ENCODE peak calls at places on chromosomes 12 and 14, in ten cellular contexts. L is fibroblast of lung; E is brain microvascular endothelial cell; U is Peyer's patch; Y is Panc1; V is heart left ventricle; T is SK-N-SH; N is tibial artery; F is endothelial cell of umbilical vein; X is CD4-positive, alpha-beta T cell. I is an unnamed sample.

GRCh38 chr12:9049520-9050133 is 60.3 kb downstream of the KLRG1 start:
- DNase-seq in L (peak; percentile 74), E (peak; percentile 39), U (no peak), Y (no peak), V (no peak), T (peak; percentile 44), N (no peak), F (peak; percentile 62), X (no peak), I (no peak)

GRCh38 chr12:120388711-120389431 is 19.9 kb upstream of the MSI1 start:
- DNase-seq in L (no peak), E (no peak), U (no peak), Y (no peak), V (no peak), T (no peak), N (no peak), F (no peak), X (no peak), I (no peak)

GRCh38 chr12:96447256-96447655 is 42.1 kb upstream of the CFAP54 start:
- DNase-seq in L (no peak), E (no peak), U (no peak), Y (no peak), V (no peak), T (no peak), N (no peak), F (no peak), X (no peak), I (no peak)

GRCh38 chr14:97692084-97692483 is 894.9 kb downstream of the VRK1 start:
- DNase-seq in L (no peak), E (no peak), U (no peak), Y (no peak), V (no peak), T (no peak), N (no peak), F (no peak), X (no peak), I (no peak)

GRCh38 chr12:9669534-9669933 is at the start of gene CLEC2D:
- DNase-seq in L (no peak), E (no peak), U (no peak), Y (no peak), V (no peak), T (no peak), N (no peak), F (no peak), X (no peak), I (no peak)

GRCh38 chr14:36852853-36853634 is 191.4 kb downstream of the PAX9 start:
- DNase-seq in L (peak; percentile 28), E (no peak), U (no peak), Y (no peak), V (peak; percentile 52), T (no peak), N (no peak), F (no peak), X (no peak), I (no peak)

GRCh38 chr12:52713960-52714886 is 10.9 kb upstream of the KRT77 start:
- DNase-seq in L (no peak), E (no peak), U (no peak), Y (no peak), V (no peak), T (peak; percentile 67), N (no peak), F (no peak), X (no peak), I (no peak)

GRCh38 chr12:9707356-9707755 is 25.5 kb downstream of the CLECL1 start:
- DNase-seq in L (no peak), E (no peak), U (no peak), Y (no peak), V (no peak), T (no peak), N (no peak), F (no peak), X (no peak), I (no peak)

GRCh38 chr12:14410841-14411569 is 45.5 kb downstream of the ATF7IP start:
- DNase-seq in L (no peak), E (no peak), U (no peak), Y (no peak), V (no peak), T (no peak), N (no peak), F (peak; percentile 21), X (no peak), I (no peak)

GRCh38 chr14:101075025-101075800 is 171.7 kb upstream of the RTL1 start:
- DNase-seq in L (no peak), E (no peak), U (peak; percentile 15), Y (no peak), V (no peak), T (no peak), N (no peak), F (no peak), X (no peak), I (peak; percentile 35)

GRCh38 chr14:92719890-92720323 is 28.5 kb downstream of the LGMN start:
- DNase-seq in L (no peak), E (peak; percentile 6), U (no peak), Y (no peak), V (no peak), T (no peak), N (no peak), F (no peak), X (no peak), I (no peak)

GRCh38 chr14:92728781-92729364 is 19.6 kb downstream of the LGMN start:
- DNase-seq in L (peak; percentile 42), E (peak; percentile 54), U (no peak), Y (no peak), V (no peak), T (no peak), N (no peak), F (peak; percentile 20), X (no peak), I (no peak)

GRCh38 chr14:92726933-92727262 is 21.5 kb downstream of the LGMN start:
- DNase-seq in L (no peak), E (no peak), U (no peak), Y (no peak), V (no peak), T (no peak), N (no peak), F (no peak), X (no peak), I (no peak)

GRCh38 chr14:92726135-92726932 is 22.1 kb downstream of the LGMN start:
- DNase-seq in L (peak; percentile 93), E (peak; percentile 95), U (peak; percentile 87), Y (no peak), V (peak; percentile 78), T (no peak), N (peak; percentile 86), F (peak; percentile 89), X (peak; percentile 10), I (no peak)

GRCh38 chr14:92724516-92725340 is 23.7 kb downstream of the LGMN start:
- DNase-seq in L (no peak), E (no peak), U (no peak), Y (no peak), V (no peak), T (no peak), N (peak; percentile 75), F (no peak), X (no peak), I (no peak)
- H3K27ac ChIP-seq in L (no peak overlapping the region), E (no peak overlapping the region), U (peak overlapping the region; percentile 60), Y (no peak overlapping the region), V (peak overlapping the region; percentile 76), T (no peak overlapping the region), N (no peak overlapping the region), F (no peak overlapping the region), X (no peak overlapping the region), I (peak overlapping the region; percentile 31)

GRCh38 chr14:100035700-100036099 is 29.5 kb upstream of the EVL start:
- DNase-seq in L (no peak), E (no peak), U (no peak), Y (no peak), V (no peak), T (no peak), N (no peak), F (no peak), X (no peak), I (no peak)
- TF ChIP-seq CTCF in L (no peak), E (no peak), U (no peak), Y (no peak), V (no peak), T (peak; percentile 9), N (no peak), F (no peak), X (no peak), I (no peak)

GRCh38 chr12:30835216-30835615 is 80.5 kb upstream of the CAPRIN2 start:
- DNase-seq in L (no peak), E (no peak), U (no peak), Y (no peak), V (no peak), T (no peak), N (no peak), F (no peak), X (no peak), I (no peak)
- H3K27me3 ChIP-seq in L (peaks cover 2% of the 10 kb centered on the region), E (peaks cover 2% of the 10 kb centered on the region), U (no peaks in the 10 kb centered on the region), Y (peaks cover 20% of the 10 kb centered on the region), V (no peaks in the 10 kb centered on the region), T (peaks cover 10% of the 10 kb centered on the region), N (peaks cover 19% of the 10 kb centered on the region), F (peaks cover 13% of the 10 kb centered on the region), X (peaks cover 20% of the 10 kb centered on the region), I (no peaks in the 10 kb centered on the region)

GRCh38 chr12:21453312-21453852 is 15.9 kb downstream of the PYROXD1 start:
- DNase-seq in L (no peak), E (no peak), U (no peak), Y (no peak), V (no peak), T (no peak), N (no peak), F (no peak), X (no peak), I (no peak)
- H3K27ac ChIP-seq in L (no peak overlapping the region), E (no peak overlapping the region), U (no peak overlapping the region), Y (no peak overlapping the region), V (no peak overlapping the region), T (no peak overlapping the region), N (no peak overlapping the region), F (no peak overlapping the region), X (peak overlapping the region; percentile 4), I (no peak overlapping the region)

DNA sequence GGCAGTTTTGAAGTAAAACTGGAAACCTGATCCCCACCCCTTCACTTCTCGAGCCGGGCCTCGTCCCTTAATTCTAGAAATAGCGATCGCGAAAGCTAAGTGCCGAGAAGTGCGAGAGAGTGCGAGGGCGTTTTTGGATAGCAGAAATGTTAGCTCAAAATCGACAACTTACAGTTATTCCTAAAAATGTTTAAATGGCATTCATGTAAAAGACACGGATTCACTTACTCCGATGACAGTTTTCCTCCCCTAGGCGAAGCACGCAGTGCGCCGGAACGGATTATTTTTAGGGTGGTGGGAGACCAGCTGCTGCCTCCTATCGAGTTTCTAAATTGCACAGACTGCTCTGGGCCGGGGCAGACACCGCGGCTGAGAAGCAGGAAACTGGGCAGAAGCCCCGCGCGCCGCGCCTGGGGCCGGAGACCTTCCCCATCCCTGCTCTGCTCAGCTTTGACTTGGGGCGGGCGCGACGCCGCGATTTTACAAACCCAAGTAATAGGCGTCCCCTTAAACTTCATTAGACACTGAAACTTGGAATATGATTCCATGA is at the start of gene ABCC9:
- DNase-seq in L (peak; percentile 48), E (peak; percentile 16), U (no peak), Y (no peak), V (peak; percentile 79), T (peak; percentile 35), N (peak; percentile 74), F (peak; percentile 16), X (no peak), I (peak; percentile 69)
- TF ChIP-seq CTCF in L (no peak), E (peak; percentile 6), U (no peak), Y (no peak), V (no peak), T (no peak), N (no peak), F (no peak), X (no peak), I (peak; percentile 7)